ENCODE peak calls at places on chromosomes 1 and 21, in nine cellular contexts. L is HFFc6; U is psoas muscle; H is NCI-H748 treated with DMSO at 0.1 percent for 48 hours; C is stimulated activated naive B cell treated with anti-CD40 and anti-IgM and Interleukin-4, amounts not matched to agents 10 μg/mL and 1 μg/mL and 100 μg/mL, for 72 hours; X is fibroblast of the conjunctiva; M is stimulated activated CD8-positive, alpha-beta memory T cell treated with anti-CD3 and anti-CD28 coated beads, Interleukin-4, amount 100 ng/mL, for 1 hour; V is NCI-H1930; K is WTC11. P is an unnamed sample.
A peak's percentile ranks its signal among the peaks of the same experiment; 100 is the strongest.

GRCh38 chr1:218412181-218412580 is 67.0 kb downstream of the TGFB2 start:
- DNase-seq in V (no peak), L (peak; percentile 57), M (no peak), C (no peak), H (no peak), X (no peak), K (no peak), U (no peak), P (no peak)

GRCh38 chr1:237760981-237761380 is 129.7 kb downstream of the ZP4 start:
- DNase-seq in V (no peak), K (no peak), H (no peak), M (no peak), X (no peak), L (no peak), C (no peak), U (no peak), P (no peak)

GRCh38 chr1:18974616-18975015 is 18.1 kb upstream of the IFFO2 start:
- DNase-seq in V (no peak), K (no peak), H (no peak), C (no peak), M (no peak), L (no peak), U (no peak), X (no peak), P (no peak)

GRCh38 chr1:44819257-44819593 is 10.9 kb downstream of the BTBD19 start:
- DNase-seq in M (no peak), V (no peak), L (no peak), X (no peak), U (peak; percentile 26), C (no peak), H (no peak), K (no peak), P (no peak)

GRCh38 chr1:5108740-5109139 is 454.3 kb downstream of the AJAP1 start:
- DNase-seq in M (no peak), C (no peak), H (peak; percentile 69), V (peak; percentile 48), K (no peak), L (no peak), X (no peak), U (no peak), P (no peak)

GRCh38 chr21:43208561-43209332 is 39.9 kb downstream of the CRYAA start:
- DNase-seq in U (peak; percentile 35), M (no peak), L (no peak), K (peak; percentile 11), H (no peak), C (no peak), V (no peak), X (no peak), P (no peak)

GRCh38 chr1:3727042-3727824 is 25.0 kb upstream of the CCDC27 start:
- DNase-seq in X (no peak), U (no peak), C (peak; percentile 32), M (no peak), H (no peak), K (peak; percentile 73), L (no peak), V (no peak), P (no peak)

GRCh38 chr1:228785366-228786085 is 50.2 kb downstream of the RHOU start:
- DNase-seq in U (no peak), K (no peak), M (no peak), V (no peak), X (no peak), C (no peak), L (no peak), H (no peak), P (no peak)

GRCh38 chr21:39020751-39021474 is 162.3 kb downstream of the PSMG1 start:
- DNase-seq in X (peak; percentile 57), L (peak; percentile 35), V (no peak), C (no peak), M (no peak), U (no peak), H (no peak), K (no peak), P (no peak)

GRCh38 chr1:227776277-227776676 is 39.2 kb upstream of the PRSS38 start:
- DNase-seq in L (peak; percentile 84), X (no peak), C (no peak), M (no peak), H (no peak), U (no peak), K (no peak), V (no peak), P (no peak)

P was measured in effector CD4-positive, alpha-beta T cell.